ENCODE peak calls at places on chromosome 14, in nine cellular contexts. A is HCT116, U is tibial nerve, V is adrenal gland, H is IMR-90, P is right lobe of liver, F is vagina, M is heart left ventricle, I is breast epithelium. K is an unnamed sample.

GRCh38 chr14:63922696-63923421 is 70.1 kb downstream of the SYNE2 start:
- DNase-seq in A (peak; percentile 2), U (no peak), V (no peak), H (peak; percentile 17), P (no peak), F (no peak), M (no peak), I (no peak), K (no peak)

GRCh38 chr14:37116933-37117844 is 55.2 kb downstream of the SLC25A21 start:
- DNase-seq in A (peak; percentile 6), U (no peak), V (no peak), H (peak; percentile 60), P (no peak), F (no peak), M (no peak), I (no peak), K (no peak)

GRCh38 chr14:99481745-99482099 is 513 bp downstream of the CCNK start:
- DNase-seq in A (no peak), U (no peak), V (peak; percentile 10), H (peak; percentile 39), P (no peak), F (no peak), M (no peak), I (no peak), K (no peak)

GRCh38 chr14:71410578-71411279 is 503.5 kb downstream of the PCNX1 start:
- DNase-seq in A (no peak), U (no peak), V (no peak), H (no peak), P (no peak), F (no peak), M (no peak), I (no peak), K (no peak)

GRCh38 chr14:52078721-52079120 is 9.9 kb upstream of the NID2 start:
- DNase-seq in A (no peak), U (no peak), V (no peak), H (no peak), P (no peak), F (no peak), M (no peak), I (no peak), K (no peak)

GRCh38 chr14:81269100-81269978 is 48.6 kb upstream of the GTF2A1 start:
- DNase-seq in A (peak; percentile 56), U (peak; percentile 82), V (peak; percentile 46), H (peak; percentile 68), P (no peak), F (no peak), M (no peak), I (no peak), K (no peak)

GRCh38 chr14:52020866-52021717 is 31.7 kb downstream of the RTRAF start:
- DNase-seq in A (no peak), U (no peak), V (no peak), H (no peak), P (no peak), F (no peak), M (no peak), I (no peak), K (no peak)

GRCh38 chr14:55026793-55027560 is at the start of the genes SOCS4 and WDHD1:
- DNase-seq in A (peak; percentile 84), U (peak; percentile 86), V (peak; percentile 96), H (peak; percentile 88), P (peak; percentile 97), F (peak; percentile 93), M (peak; percentile 98), I (peak; percentile 92), K (peak; percentile 96)

GRCh38 chr14:33404054-33404453 is 465.4 kb downstream of the NPAS3 start:
- DNase-seq in A (no peak), U (no peak), V (no peak), H (peak; percentile 10), P (no peak), F (no peak), M (no peak), I (no peak), K (no peak)

GRCh38 chr14:33402604-33403003 is 463.9 kb downstream of the NPAS3 start:
- DNase-seq in A (no peak), U (no peak), V (no peak), H (no peak), P (no peak), F (no peak), M (no peak), I (no peak), K (no peak)

GRCh38 chr14:33408291-33408690 is 469.6 kb downstream of the NPAS3 start:
- DNase-seq in A (no peak), U (no peak), V (no peak), H (no peak), P (no peak), F (no peak), M (no peak), I (no peak), K (no peak)

GRCh38 chr14:33404964-33405574 is 466.4 kb downstream of the NPAS3 start:
- DNase-seq in A (no peak), U (no peak), V (no peak), H (no peak), P (no peak), F (no peak), M (no peak), I (no peak), K (no peak)

GRCh38 chr14:33406766-33407165 is 468.1 kb downstream of the NPAS3 start:
- DNase-seq in A (no peak), U (no peak), V (no peak), H (no peak), P (no peak), F (no peak), M (no peak), I (no peak), K (no peak)
- H3K27ac ChIP-seq in A (no peak overlapping the region), U (no peak overlapping the region), V (no peak overlapping the region), H (no peak overlapping the region), P (no peak overlapping the region), F (no peak overlapping the region), M (no peak overlapping the region), I (no peak overlapping the region), K (no peak overlapping the region)

DNA sequence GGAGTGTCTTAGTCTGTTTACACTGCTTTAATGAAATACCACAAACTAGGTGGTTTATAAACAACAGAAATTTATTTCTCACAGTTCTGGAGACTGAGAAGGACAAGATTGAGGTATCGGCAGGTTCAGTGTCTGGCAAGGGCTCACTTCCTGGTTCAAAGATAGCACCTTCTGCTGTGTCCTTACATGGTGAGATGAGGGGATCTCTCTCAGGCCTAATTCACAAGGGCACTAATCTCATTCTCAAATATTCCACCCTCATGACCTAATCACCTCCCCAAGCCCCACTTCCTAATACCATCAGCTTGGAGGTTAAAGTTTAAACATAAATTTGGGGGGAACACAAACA is 35.0 kb upstream of the PLEK2 start:
- DNase-seq in A (no peak), U (no peak), V (no peak), H (no peak), P (no peak), F (no peak), M (no peak), I (no peak), K (no peak)
- TF ChIP-seq POLR2A in A (no peak), U (no peak), V (no peak), H (no peak), P (no peak), F (no peak), M (no peak), I (no peak), K (no peak)

GRCh38 chr14:69428289-69428998 is 30.0 kb downstream of the SLC39A9 start:
- DNase-seq in A (no peak), U (no peak), V (no peak), H (no peak), P (no peak), F (no peak), M (no peak), I (no peak), K (no peak)

GRCh38 chr14:69430306-69430939 is 31.9 kb downstream of the SLC39A9 start:
- DNase-seq in A (no peak), U (no peak), V (no peak), H (no peak), P (no peak), F (no peak), M (no peak), I (no peak), K (no peak)

GRCh38 chr14:69427596-69427995 is 29.1 kb downstream of the SLC39A9 start:
- DNase-seq in A (no peak), U (no peak), V (no peak), H (no peak), P (no peak), F (no peak), M (no peak), I (no peak), K (no peak)

GRCh38 chr14:69429643-69430042 is 31.2 kb downstream of the SLC39A9 start:
- DNase-seq in A (no peak), U (no peak), V (no peak), H (no peak), P (no peak), F (no peak), M (no peak), I (no peak), K (no peak)

DNA sequence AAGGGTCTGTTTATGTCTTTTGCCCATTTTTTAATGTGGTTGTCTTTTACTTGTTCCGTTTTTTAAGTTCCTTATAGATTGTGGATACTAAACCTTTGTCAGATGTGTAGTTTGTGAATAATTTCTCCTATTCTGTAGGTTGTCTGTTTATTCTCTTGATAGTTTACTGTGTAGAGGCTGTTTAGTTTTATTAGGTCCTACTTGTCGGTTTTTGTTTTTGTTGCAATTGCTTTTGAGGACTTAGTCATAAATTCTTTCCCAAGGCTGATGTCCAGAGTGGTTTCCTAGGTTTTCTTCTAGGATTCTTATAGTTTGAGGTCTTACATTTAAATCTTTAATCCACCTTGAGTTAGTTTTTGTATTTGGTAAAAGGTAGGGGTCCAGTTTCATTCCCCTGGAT is 33.9 kb downstream of the SLC39A9 start:
- DNase-seq in A (no peak), U (no peak), V (no peak), H (peak; percentile 34), P (no peak), F (no peak), M (no peak), I (no peak), K (no peak)
- H3K27ac ChIP-seq in A (no peak overlapping the region), U (no peak overlapping the region), V (no peak overlapping the region), H (no peak overlapping the region), P (no peak overlapping the region), F (no peak overlapping the region), M (no peak overlapping the region), I (no peak overlapping the region), K (no peak overlapping the region)

DNA sequence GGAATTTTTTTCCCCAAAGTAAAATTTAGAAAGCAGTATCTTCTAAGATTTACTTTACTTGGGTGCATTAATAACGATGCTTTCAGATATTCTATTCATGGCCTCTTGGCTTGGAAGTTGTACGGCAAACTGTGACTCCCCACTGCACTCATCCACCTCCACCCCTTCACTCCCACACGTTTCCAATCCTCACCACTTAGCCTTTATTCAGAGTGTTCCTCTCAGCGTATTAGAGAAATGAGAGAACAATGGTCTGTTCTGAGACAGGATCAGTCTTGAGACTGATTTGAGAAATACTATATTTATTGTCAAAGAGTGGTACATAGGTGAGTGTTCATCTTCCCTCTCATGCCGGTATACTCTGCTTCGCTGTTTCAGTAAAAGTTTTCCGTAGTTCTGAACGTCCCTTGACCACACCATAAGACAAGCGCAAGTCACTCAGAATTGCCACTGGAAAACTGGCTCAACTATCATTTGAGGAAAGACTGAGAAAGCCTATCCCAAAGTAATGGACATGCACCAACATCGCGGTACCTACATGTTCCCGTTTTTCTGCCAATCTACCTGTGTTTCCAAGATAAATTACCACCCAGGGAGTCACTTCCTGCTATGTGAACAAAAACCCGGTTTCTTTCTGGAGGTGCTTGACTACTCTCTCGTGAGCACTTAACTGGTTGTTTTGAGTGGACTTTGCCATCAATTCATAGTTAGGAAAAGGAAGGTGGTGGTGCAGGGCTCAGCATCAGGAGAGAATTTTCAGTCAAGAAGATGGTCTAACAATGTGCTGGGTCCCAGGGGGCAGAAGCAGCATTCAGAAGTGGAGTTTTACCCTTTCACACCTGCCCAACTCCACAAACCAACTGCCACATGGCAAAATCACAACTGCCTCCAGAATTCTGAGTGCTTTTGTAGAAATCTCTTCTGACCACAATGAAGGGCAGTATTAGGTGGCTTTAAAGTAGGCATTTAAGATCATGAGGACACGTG is 1.5 kb downstream of the EGLN3 start:
- DNase-seq in A (no peak), U (no peak), V (no peak), H (no peak), P (no peak), F (no peak), M (no peak), I (no peak), K (no peak)
- TF ChIP-seq POLR2A in A (no peak), U (no peak), V (no peak), H (no peak), P (no peak), F (no peak), M (no peak), I (no peak), K (no peak)